ENCODE peak calls at places on chromosome 14, in nine cellular contexts. I is cardiac fibroblast; R is activated CD4-positive, alpha-beta T cell treated with anti-CD3 and anti-CD28 coated beads, Interleukin-2, amount 50 U/mL, for 1 hour; L is Calu3; T is NAMALWA; Z is non-pigmented ciliary epithelial cell; E is stimulated activated CD8-positive, alpha-beta memory T cell treated with anti-CD3 and anti-CD28 coated beads, Interleukin-4, amount 100 ng/mL, for 48 hours; P is CD4-positive, alpha-beta T cell; W is left colon. M is an unnamed sample.
A peak's percentile ranks its signal among the peaks of the same experiment; 100 is the strongest.

GRCh38 chr14:88437659-88438058 is 52.2 kb downstream of the SPATA7 start:
- DNase-seq in E (no peak), I (peak; percentile 16), W (no peak), L (no peak), T (no peak), Z (no peak), P (no peak), R (no peak), M (no peak)

GRCh38 chr14:30462358-30462757 is 96.6 kb upstream of the G2E3 start:
- DNase-seq in E (no peak), R (no peak), P (no peak), W (no peak), T (no peak), L (no peak), Z (no peak), I (no peak), M (no peak)

GRCh38 chr14:65957631-65958205 is 528.5 kb upstream of the CCDC196 start:
- DNase-seq in Z (no peak), W (no peak), E (no peak), R (no peak), P (no peak), I (no peak), T (no peak), L (no peak), M (no peak)

GRCh38 chr14:95295600-95296376 is 23.9 kb downstream of the CLMN start:
- DNase-seq in P (no peak), T (no peak), Z (no peak), L (no peak), E (no peak), I (no peak), R (no peak), W (no peak), M (no peak)

GRCh38 chr14:88632512-88632911 is 69.7 kb downstream of the ZC3H14 start:
- DNase-seq in Z (no peak), I (no peak), R (no peak), P (no peak), T (no peak), L (no peak), E (no peak), W (no peak), M (no peak)

GRCh38 chr14:88981948-88982347 is 157.5 kb downstream of the TTC8 start:
- DNase-seq in P (no peak), W (no peak), E (no peak), I (no peak), Z (no peak), R (no peak), L (no peak), T (no peak), M (no peak)

GRCh38 chr14:78196323-78196722 is 26.1 kb downstream of the NRXN3 start:
- DNase-seq in W (no peak), T (no peak), Z (no peak), I (no peak), L (no peak), R (no peak), E (no peak), P (no peak), M (no peak)

GRCh38 chr14:50775357-50775756 is 55.6 kb downstream of the NIN start:
- DNase-seq in R (no peak), L (no peak), T (no peak), W (no peak), I (peak; percentile 92), Z (peak; percentile 73), E (no peak), P (no peak), M (no peak)

GRCh38 chr14:52553002-52553670 is 500 bp downstream of the GPR137C start:
- DNase-seq in L (peak; percentile 29), Z (no peak), T (peak; percentile 43), W (peak; percentile 61), P (peak; percentile 40), I (peak; percentile 1), E (peak; percentile 54), R (peak; percentile 42), M (peak; percentile 41)

GRCh38 chr14:69522026-69522425 is 37.5 kb downstream of the PLEKHD1 start:
- DNase-seq in Z (no peak), L (no peak), R (no peak), T (no peak), I (no peak), P (no peak), W (no peak), E (no peak), M (no peak)

GRCh38 chr14:103260629-103261124 is 73.4 kb upstream of the EIF5 start:
- DNase-seq in L (peak; percentile 65), Z (no peak), T (no peak), I (peak; percentile 63), R (no peak), W (peak; percentile 53), E (no peak), P (no peak), M (no peak)